ENCODE peak calls at places on chromosomes 12 and 14, in four cellular contexts. One of them, this sample, is unnamed.

GRCh38 chr12:104358353-104359003 is 54.9 kb downstream of the EID3 start:
- DNase-seq in HepG2: peak
- DNase-seq in H1: no peak
- DNase-seq in A549: peak
- DNase-seq in this sample: peak

GRCh38 chr12:113154351-113154973 is 4.9 kb downstream of the CFAP73 start:
- DNase-seq in HepG2: no peak
- DNase-seq in A549: peak
- DNase-seq in H1: peak
- DNase-seq in this sample: peak

GRCh38 chr12:38411947-38412346 is 95.4 kb downstream of the ALG10B start:
- DNase-seq in HepG2: no peak
- DNase-seq in A549: no peak
- DNase-seq in H1: no peak
- DNase-seq in this sample: no peak

GRCh38 chr12:123936471-123936870 is 36.2 kb downstream of the CCDC92 start:
- DNase-seq in HepG2: no peak
- DNase-seq in A549: no peak
- DNase-seq in H1: no peak
- DNase-seq in this sample: no peak

GRCh38 chr12:98424726-98425401 is 90.5 kb upstream of the TMPO start:
- DNase-seq in H1: no peak
- DNase-seq in A549: peak
- DNase-seq in HepG2: peak
- DNase-seq in this sample: peak

GRCh38 chr14:68675233-68675577 is 117.7 kb downstream of the ZFP36L1 start:
- DNase-seq in H1: no peak
- DNase-seq in A549: no peak
- DNase-seq in HepG2: peak
- DNase-seq in this sample: peak

GRCh38 chr12:47903927-47904646 is 707 bp downstream of the VDR start:
- DNase-seq in H1: no peak
- DNase-seq in HepG2: no peak
- DNase-seq in A549: peak
- DNase-seq in this sample: peak

GRCh38 chr14:51817326-51817725 is 43.1 kb upstream of the GNG2 start:
- DNase-seq in A549: no peak
- DNase-seq in HepG2: no peak
- DNase-seq in H1: no peak
- DNase-seq in this sample: no peak

GRCh38 chr12:94731733-94732360 is 81.5 kb upstream of the TMCC3 start:
- DNase-seq in A549: no peak
- DNase-seq in HepG2: no peak
- DNase-seq in H1: no peak
- DNase-seq in this sample: no peak

GRCh38 chr14:88553886-88554457 is 835 bp downstream of the PTPN21 start:
- DNase-seq in H1: no peak
- DNase-seq in A549: no peak
- DNase-seq in HepG2: no peak
- DNase-seq in this sample: peak

GRCh38 chr14:75579882-75580281 is 1.5 kb downstream of the FLVCR2 start:
- DNase-seq in H1: no peak
- DNase-seq in A549: no peak
- DNase-seq in HepG2: no peak
- DNase-seq in this sample: no peak

GRCh38 chr12:65612440-65612839 is 211.8 kb upstream of the HMGA2 start:
- DNase-seq in H1: no peak
- DNase-seq in A549: no peak
- DNase-seq in HepG2: no peak
- DNase-seq in this sample: no peak

GRCh38 chr12:49233842-49234526 is 30.9 kb upstream of the TUBA1C start:
- DNase-seq in HepG2: no peak
- DNase-seq in H1: no peak
- DNase-seq in A549: no peak
- DNase-seq in this sample: no peak

GRCh38 chr12:65318186-65318685 is 39.8 kb downstream of the MSRB3 start:
- DNase-seq in A549: no peak
- DNase-seq in HepG2: no peak
- DNase-seq in H1: no peak
- DNase-seq in this sample: no peak

DNA sequence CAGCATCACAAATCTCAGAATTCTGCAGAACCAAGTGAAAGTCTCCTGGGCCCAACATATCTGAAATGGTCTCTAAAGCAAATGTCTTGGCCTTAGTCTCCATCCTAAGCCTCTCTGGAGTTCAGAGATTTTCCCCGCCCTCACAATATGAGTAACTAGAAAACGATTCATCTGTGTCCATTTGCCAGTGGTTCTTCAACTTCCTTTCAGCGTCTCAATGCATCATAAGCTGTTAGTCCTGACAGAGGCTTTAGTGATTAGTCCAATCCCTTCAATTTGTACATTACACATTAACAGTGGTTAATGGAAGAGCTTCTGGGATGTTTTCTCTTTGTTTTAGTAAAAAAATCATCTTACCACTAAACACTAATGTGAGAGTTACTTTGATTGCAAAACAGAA is 17.4 kb downstream of the NPC2 start:
- DNase-seq in HepG2: no peak
- DNase-seq in A549: no peak
- DNase-seq in H1: no peak
- DNase-seq in this sample: peak
- TF ChIP-seq RFX5 in HepG2: no peak
- TF ChIP-seq RFX5 in A549: no peak
- TF ChIP-seq RFX5 in H1: no peak
- TF ChIP-seq RFX5 in this sample: no peak

GRCh38 chr14:61438860-61439765 is 117.7 kb downstream of the PRKCH start:
- DNase-seq in H1: no peak
- DNase-seq in A549: peak
- DNase-seq in HepG2: peak
- DNase-seq in this sample: peak

GRCh38 chr14:61439779-61440418 is 118.5 kb downstream of the PRKCH start:
- DNase-seq in A549: no peak
- DNase-seq in H1: no peak
- DNase-seq in HepG2: no peak
- DNase-seq in this sample: no peak

GRCh38 chr14:61444215-61444768 is 122.9 kb downstream of the PRKCH start:
- DNase-seq in H1: no peak
- DNase-seq in HepG2: no peak
- DNase-seq in A549: no peak
- DNase-seq in this sample: no peak

GRCh38 chr14:61438497-61438859 is 117.1 kb downstream of the PRKCH start:
- DNase-seq in HepG2: no peak
- DNase-seq in H1: no peak
- DNase-seq in A549: peak
- DNase-seq in this sample: no peak

DNA sequence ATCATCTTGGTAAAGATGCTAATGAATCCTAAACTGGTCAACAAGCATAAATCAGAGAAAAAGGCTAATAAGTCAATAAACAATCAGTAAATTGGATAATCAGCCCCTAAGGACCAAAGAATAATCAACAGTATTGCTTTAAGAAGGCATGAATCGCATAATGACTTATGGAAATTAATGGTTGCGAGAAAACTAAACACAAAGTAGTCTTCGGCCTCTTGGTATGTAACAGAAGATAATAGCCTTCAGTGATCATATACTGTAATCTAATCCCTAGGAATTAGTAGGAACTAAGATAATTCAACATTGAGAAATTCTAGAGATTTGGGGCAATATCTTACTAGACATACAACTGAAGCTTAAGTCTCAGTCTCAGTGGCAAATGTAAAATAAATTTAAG is 122.1 kb downstream of the PRKCH start:
- DNase-seq in H1: no peak
- DNase-seq in HepG2: no peak
- DNase-seq in A549: no peak
- DNase-seq in this sample: no peak
- TF ChIP-seq POLR2A in H1: no peak
- TF ChIP-seq POLR2A in HepG2: no peak
- TF ChIP-seq POLR2A in A549: no peak
- TF ChIP-seq POLR2A in this sample: no peak

DNA sequence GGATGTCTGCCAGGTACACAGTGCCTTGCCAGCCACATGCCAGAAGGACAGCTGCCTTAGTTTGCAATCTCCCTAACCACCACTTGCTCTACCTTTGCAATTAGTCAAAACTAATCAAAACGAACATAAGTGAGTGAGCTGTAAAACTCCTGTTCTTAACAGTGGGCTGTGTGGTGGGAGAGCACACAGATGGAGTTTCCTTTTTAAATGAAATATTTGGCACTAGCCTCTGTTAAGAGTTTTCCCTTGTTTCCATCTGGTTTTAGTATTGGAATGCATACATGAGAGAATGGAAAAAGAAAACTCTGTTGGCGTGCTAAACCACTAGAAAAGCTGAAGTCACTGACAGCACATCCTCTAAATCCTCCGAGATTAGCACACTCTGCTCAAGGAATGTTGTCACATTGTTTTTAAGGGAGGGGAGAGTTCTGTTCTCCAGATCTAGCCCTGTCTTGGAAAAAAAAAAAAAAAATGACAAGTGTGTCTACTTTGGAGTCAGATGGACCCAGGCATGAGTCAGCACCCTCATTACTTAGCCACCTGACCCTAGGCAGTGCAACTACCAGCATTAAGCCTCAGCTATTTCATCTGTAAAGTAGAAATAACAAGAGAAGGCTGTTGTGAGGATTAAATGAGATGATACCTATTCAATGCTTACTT is 83.9 kb downstream of the STXBP6 start:
- DNase-seq in HepG2: no peak
- DNase-seq in H1: no peak
- DNase-seq in A549: peak
- DNase-seq in this sample: peak
- TF ChIP-seq RFX5 in HepG2: no peak
- TF ChIP-seq RFX5 in H1: no peak
- TF ChIP-seq RFX5 in A549: no peak
- TF ChIP-seq RFX5 in this sample: no peak

DNA sequence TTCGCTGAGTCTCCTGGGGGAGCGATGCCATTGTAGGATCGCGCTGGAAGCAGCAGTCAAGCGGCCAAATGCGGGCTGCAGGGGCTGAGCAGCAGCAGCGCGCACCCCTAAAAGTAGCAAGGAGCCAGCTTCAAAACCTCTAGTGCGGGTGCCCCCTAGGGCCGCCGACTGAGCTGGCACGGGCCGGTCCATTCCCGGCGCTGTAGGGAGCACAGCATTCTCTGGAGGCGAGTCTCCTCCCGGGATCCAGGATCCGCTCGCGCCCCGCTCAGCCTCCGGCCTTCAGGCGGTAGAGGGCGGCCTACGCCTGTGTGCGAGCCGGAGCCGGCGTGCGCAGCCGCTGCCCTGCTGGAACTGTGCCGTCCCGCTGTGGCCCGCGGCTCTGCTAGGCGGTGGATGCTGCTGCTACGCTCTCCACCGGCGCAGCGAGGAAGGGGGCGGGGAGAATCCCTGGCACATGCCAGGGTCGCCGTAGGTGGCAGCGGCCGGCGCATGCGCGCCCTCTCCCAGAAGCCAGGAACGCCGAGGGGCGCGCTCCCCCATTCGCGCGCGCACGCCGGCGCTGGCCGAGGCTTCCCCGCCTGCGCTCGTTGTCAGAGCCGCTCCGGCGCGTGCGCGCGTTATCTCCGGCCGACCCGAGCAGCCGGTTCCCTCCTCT is at the start of gene FUT8:
- DNase-seq in H1: peak
- DNase-seq in A549: peak
- DNase-seq in HepG2: peak
- DNase-seq in this sample: peak
- TF ChIP-seq POLR2A in H1: no peak
- TF ChIP-seq POLR2A in A549: peak
- TF ChIP-seq POLR2A in HepG2: peak
- TF ChIP-seq POLR2A in this sample: peak

GRCh38 chr12:75954076-75954475 is 77.5 kb downstream of the PHLDA1 start:
- DNase-seq in HepG2: peak
- DNase-seq in H1: no peak
- DNase-seq in A549: peak
- DNase-seq in this sample: peak
- TF ChIP-seq RFX5 in HepG2: no peak
- TF ChIP-seq RFX5 in H1: no peak
- TF ChIP-seq RFX5 in A549: peak
- TF ChIP-seq RFX5 in this sample: no peak

DNA sequence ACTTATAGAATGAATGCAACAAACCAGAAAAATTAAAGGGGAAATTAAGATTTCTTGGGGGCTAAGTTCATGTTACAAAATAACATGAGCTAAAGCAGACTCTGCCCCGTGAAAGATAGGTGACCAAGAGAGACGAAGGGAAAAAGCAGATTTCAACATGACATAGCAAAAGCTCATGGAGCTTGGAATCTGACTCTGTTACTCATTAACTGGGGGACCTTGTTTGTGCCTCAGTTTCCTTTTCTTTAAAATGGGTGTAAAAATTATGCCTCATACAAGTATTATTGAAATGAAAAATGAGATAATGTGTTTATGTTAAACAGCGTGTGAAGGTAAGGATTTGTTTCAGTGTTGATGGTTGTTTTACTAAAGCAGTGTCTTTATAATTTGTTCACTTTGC is 11.5 kb downstream of the BICDL1 start:
- DNase-seq in A549: no peak
- DNase-seq in H1: no peak
- DNase-seq in HepG2: peak
- DNase-seq in this sample: no peak
- TF ChIP-seq POLR2A in A549: no peak
- TF ChIP-seq POLR2A in H1: no peak
- TF ChIP-seq POLR2A in HepG2: no peak
- TF ChIP-seq POLR2A in this sample: no peak

GRCh38 chr12:89345376-89345775 is 6.9 kb downstream of the DUSP6 start:
- DNase-seq in A549: no peak
- DNase-seq in H1: no peak
- DNase-seq in HepG2: no peak
- DNase-seq in this sample: no peak

GRCh38 chr12:89344862-89345202 is 7.5 kb downstream of the DUSP6 start:
- DNase-seq in HepG2: peak
- DNase-seq in A549: no peak
- DNase-seq in H1: no peak
- DNase-seq in this sample: no peak

GRCh38 chr12:89344043-89344861 is 8.0 kb downstream of the DUSP6 start:
- DNase-seq in H1: no peak
- DNase-seq in A549: no peak
- DNase-seq in HepG2: peak
- DNase-seq in this sample: no peak

GRCh38 chr12:89345830-89346740 is 6.2 kb downstream of the DUSP6 start:
- DNase-seq in H1: no peak
- DNase-seq in HepG2: no peak
- DNase-seq in A549: no peak
- DNase-seq in this sample: peak

DNA sequence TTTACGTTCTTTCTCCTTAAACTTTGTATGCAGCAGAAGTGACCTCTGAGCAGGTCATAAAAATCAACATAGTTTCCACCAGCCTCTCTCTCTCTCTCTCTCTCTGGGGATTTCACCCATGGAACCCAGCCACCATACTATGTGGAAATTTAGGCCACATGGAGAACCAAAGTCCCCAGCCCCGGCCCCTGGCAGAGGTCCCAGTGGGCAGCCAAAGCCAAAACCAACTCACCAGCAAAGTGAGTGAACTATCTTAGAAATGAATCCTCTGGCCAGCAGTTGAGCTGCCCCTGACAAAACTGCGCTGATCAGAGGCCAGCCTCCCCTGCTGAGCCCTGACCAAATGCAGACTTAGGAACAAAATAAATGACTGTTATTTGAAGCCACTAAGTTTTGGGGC is 9.2 kb downstream of the DUSP6 start:
- DNase-seq in HepG2: no peak
- DNase-seq in A549: no peak
- DNase-seq in H1: no peak
- DNase-seq in this sample: no peak
- TF ChIP-seq RFX5 in HepG2: no peak
- TF ChIP-seq RFX5 in A549: no peak
- TF ChIP-seq RFX5 in H1: no peak
- TF ChIP-seq RFX5 in this sample: no peak